ENCODE peak calls at places on chromosomes 11 and 22, in ten cellular contexts. One of them, this sample, is unnamed.

GRCh38 chr11:69954756-69955155 is 123.4 kb upstream of the ANO1 start:
- DNase-seq in NCI-H460: no peak
- DNase-seq in NCI-H510A treated with DMSO at 0.1 percent for 48 hours: no peak
- DNase-seq in HFF-Myc: no peak
- DNase-seq in colonic mucosa: no peak
- DNase-seq in effector CD4-positive, alpha-beta T cell: no peak
- DNase-seq in choroid plexus epithelial cell: no peak
- DNase-seq in stimulated activated CD4-positive, alpha-beta T cell treated with anti-CD3 and anti-CD28 coated beads, Interleukin-1b, Interleukin-23, amount 100 ng/mL, for 24 hours: no peak
- DNase-seq in NCI-H1092: no peak
- DNase-seq in endodermal cell: no peak
- DNase-seq in this sample: peak

GRCh38 chr11:94450061-94450460 is 43.6 kb downstream of the MRE11 start:
- DNase-seq in NCI-H460: no peak
- DNase-seq in NCI-H510A treated with DMSO at 0.1 percent for 48 hours: no peak
- DNase-seq in HFF-Myc: no peak
- DNase-seq in colonic mucosa: no peak
- DNase-seq in effector CD4-positive, alpha-beta T cell: no peak
- DNase-seq in choroid plexus epithelial cell: peak
- DNase-seq in stimulated activated CD4-positive, alpha-beta T cell treated with anti-CD3 and anti-CD28 coated beads, Interleukin-1b, Interleukin-23, amount 100 ng/mL, for 24 hours: no peak
- DNase-seq in NCI-H1092: no peak
- DNase-seq in endodermal cell: no peak
- DNase-seq in this sample: no peak

GRCh38 chr11:65418431-65418680 is 4.2 kb upstream of the NEAT1 start:
- DNase-seq in NCI-H460: no peak
- DNase-seq in NCI-H510A treated with DMSO at 0.1 percent for 48 hours: no peak
- DNase-seq in HFF-Myc: no peak
- DNase-seq in colonic mucosa: no peak
- DNase-seq in effector CD4-positive, alpha-beta T cell: no peak
- DNase-seq in choroid plexus epithelial cell: no peak
- DNase-seq in stimulated activated CD4-positive, alpha-beta T cell treated with anti-CD3 and anti-CD28 coated beads, Interleukin-1b, Interleukin-23, amount 100 ng/mL, for 24 hours: no peak
- DNase-seq in NCI-H1092: no peak
- DNase-seq in endodermal cell: no peak
- DNase-seq in this sample: no peak

GRCh38 chr11:20089796-20090653 is 70.2 kb downstream of the DBX1 start:
- DNase-seq in NCI-H460: no peak
- DNase-seq in NCI-H510A treated with DMSO at 0.1 percent for 48 hours: peak
- DNase-seq in HFF-Myc: no peak
- DNase-seq in colonic mucosa: no peak
- DNase-seq in effector CD4-positive, alpha-beta T cell: no peak
- DNase-seq in choroid plexus epithelial cell: peak
- DNase-seq in stimulated activated CD4-positive, alpha-beta T cell treated with anti-CD3 and anti-CD28 coated beads, Interleukin-1b, Interleukin-23, amount 100 ng/mL, for 24 hours: no peak
- DNase-seq in NCI-H1092: peak
- DNase-seq in endodermal cell: peak
- DNase-seq in this sample: peak

GRCh38 chr11:131169057-131169456 is 201.4 kb upstream of the NTM start:
- DNase-seq in NCI-H460: no peak
- DNase-seq in NCI-H510A treated with DMSO at 0.1 percent for 48 hours: no peak
- DNase-seq in HFF-Myc: no peak
- DNase-seq in colonic mucosa: no peak
- DNase-seq in effector CD4-positive, alpha-beta T cell: no peak
- DNase-seq in choroid plexus epithelial cell: no peak
- DNase-seq in stimulated activated CD4-positive, alpha-beta T cell treated with anti-CD3 and anti-CD28 coated beads, Interleukin-1b, Interleukin-23, amount 100 ng/mL, for 24 hours: no peak
- DNase-seq in NCI-H1092: no peak
- DNase-seq in endodermal cell: no peak
- DNase-seq in this sample: no peak

GRCh38 chr11:32316846-32317525 is 118.4 kb downstream of the WT1 start:
- DNase-seq in NCI-H460: no peak
- DNase-seq in NCI-H510A treated with DMSO at 0.1 percent for 48 hours: no peak
- DNase-seq in HFF-Myc: no peak
- DNase-seq in colonic mucosa: no peak
- DNase-seq in effector CD4-positive, alpha-beta T cell: no peak
- DNase-seq in choroid plexus epithelial cell: peak
- DNase-seq in stimulated activated CD4-positive, alpha-beta T cell treated with anti-CD3 and anti-CD28 coated beads, Interleukin-1b, Interleukin-23, amount 100 ng/mL, for 24 hours: no peak
- DNase-seq in NCI-H1092: no peak
- DNase-seq in endodermal cell: no peak
- DNase-seq in this sample: no peak

GRCh38 chr11:122108192-122108799 is 7.7 kb downstream of the BLID start:
- DNase-seq in NCI-H460: peak
- DNase-seq in NCI-H510A treated with DMSO at 0.1 percent for 48 hours: no peak
- DNase-seq in HFF-Myc: no peak
- DNase-seq in colonic mucosa: peak
- DNase-seq in effector CD4-positive, alpha-beta T cell: no peak
- DNase-seq in choroid plexus epithelial cell: peak
- DNase-seq in stimulated activated CD4-positive, alpha-beta T cell treated with anti-CD3 and anti-CD28 coated beads, Interleukin-1b, Interleukin-23, amount 100 ng/mL, for 24 hours: no peak
- DNase-seq in NCI-H1092: peak
- DNase-seq in endodermal cell: peak
- DNase-seq in this sample: peak

GRCh38 chr11:18366286-18366685 is 28.1 kb upstream of the LDHA start:
- DNase-seq in NCI-H460: no peak
- DNase-seq in NCI-H510A treated with DMSO at 0.1 percent for 48 hours: no peak
- DNase-seq in HFF-Myc: no peak
- DNase-seq in colonic mucosa: no peak
- DNase-seq in effector CD4-positive, alpha-beta T cell: no peak
- DNase-seq in choroid plexus epithelial cell: no peak
- DNase-seq in stimulated activated CD4-positive, alpha-beta T cell treated with anti-CD3 and anti-CD28 coated beads, Interleukin-1b, Interleukin-23, amount 100 ng/mL, for 24 hours: no peak
- DNase-seq in NCI-H1092: no peak
- DNase-seq in endodermal cell: no peak
- DNase-seq in this sample: no peak

GRCh38 chr11:69187540-69188065 is 31.9 kb downstream of the SMIM38 start:
- DNase-seq in NCI-H460: no peak
- DNase-seq in NCI-H510A treated with DMSO at 0.1 percent for 48 hours: no peak
- DNase-seq in HFF-Myc: no peak
- DNase-seq in colonic mucosa: no peak
- DNase-seq in effector CD4-positive, alpha-beta T cell: no peak
- DNase-seq in choroid plexus epithelial cell: no peak
- DNase-seq in stimulated activated CD4-positive, alpha-beta T cell treated with anti-CD3 and anti-CD28 coated beads, Interleukin-1b, Interleukin-23, amount 100 ng/mL, for 24 hours: no peak
- DNase-seq in NCI-H1092: no peak
- DNase-seq in endodermal cell: no peak
- DNase-seq in this sample: no peak

GRCh38 chr22:49503896-49504521 is 323.7 kb downstream of the BRD1 start:
- DNase-seq in NCI-H460: no peak
- DNase-seq in NCI-H510A treated with DMSO at 0.1 percent for 48 hours: no peak
- DNase-seq in HFF-Myc: no peak
- DNase-seq in colonic mucosa: no peak
- DNase-seq in effector CD4-positive, alpha-beta T cell: no peak
- DNase-seq in choroid plexus epithelial cell: no peak
- DNase-seq in stimulated activated CD4-positive, alpha-beta T cell treated with anti-CD3 and anti-CD28 coated beads, Interleukin-1b, Interleukin-23, amount 100 ng/mL, for 24 hours: no peak
- DNase-seq in NCI-H1092: no peak
- DNase-seq in endodermal cell: peak
- DNase-seq in this sample: no peak

GRCh38 chr22:36160499-36160942 is at the start of gene APOL3:
- DNase-seq in NCI-H460: no peak
- DNase-seq in NCI-H510A treated with DMSO at 0.1 percent for 48 hours: no peak
- DNase-seq in HFF-Myc: no peak
- DNase-seq in colonic mucosa: peak
- DNase-seq in effector CD4-positive, alpha-beta T cell: peak
- DNase-seq in choroid plexus epithelial cell: peak
- DNase-seq in stimulated activated CD4-positive, alpha-beta T cell treated with anti-CD3 and anti-CD28 coated beads, Interleukin-1b, Interleukin-23, amount 100 ng/mL, for 24 hours: no peak
- DNase-seq in NCI-H1092: no peak
- DNase-seq in endodermal cell: no peak
- DNase-seq in this sample: no peak

GRCh38 chr11:118845369-118845768 is 38.3 kb upstream of the CXCR5 start:
- DNase-seq in NCI-H460: no peak
- DNase-seq in NCI-H510A treated with DMSO at 0.1 percent for 48 hours: no peak
- DNase-seq in HFF-Myc: no peak
- DNase-seq in colonic mucosa: no peak
- DNase-seq in effector CD4-positive, alpha-beta T cell: no peak
- DNase-seq in choroid plexus epithelial cell: peak
- DNase-seq in stimulated activated CD4-positive, alpha-beta T cell treated with anti-CD3 and anti-CD28 coated beads, Interleukin-1b, Interleukin-23, amount 100 ng/mL, for 24 hours: no peak
- DNase-seq in NCI-H1092: no peak
- DNase-seq in endodermal cell: no peak
- DNase-seq in this sample: no peak

GRCh38 chr11:10499452-10500262 is 41.3 kb downstream of the RNF141 start:
- DNase-seq in NCI-H460: no peak
- DNase-seq in NCI-H510A treated with DMSO at 0.1 percent for 48 hours: no peak
- DNase-seq in HFF-Myc: no peak
- DNase-seq in colonic mucosa: peak
- DNase-seq in effector CD4-positive, alpha-beta T cell: no peak
- DNase-seq in choroid plexus epithelial cell: no peak
- DNase-seq in stimulated activated CD4-positive, alpha-beta T cell treated with anti-CD3 and anti-CD28 coated beads, Interleukin-1b, Interleukin-23, amount 100 ng/mL, for 24 hours: no peak
- DNase-seq in NCI-H1092: no peak
- DNase-seq in endodermal cell: no peak
- DNase-seq in this sample: no peak

GRCh38 chr11:106999203-106999602 is 19.1 kb downstream of the GUCY1A2 start:
- DNase-seq in NCI-H460: no peak
- DNase-seq in NCI-H510A treated with DMSO at 0.1 percent for 48 hours: no peak
- DNase-seq in HFF-Myc: no peak
- DNase-seq in colonic mucosa: no peak
- DNase-seq in effector CD4-positive, alpha-beta T cell: no peak
- DNase-seq in choroid plexus epithelial cell: no peak
- DNase-seq in stimulated activated CD4-positive, alpha-beta T cell treated with anti-CD3 and anti-CD28 coated beads, Interleukin-1b, Interleukin-23, amount 100 ng/mL, for 24 hours: no peak
- DNase-seq in NCI-H1092: no peak
- DNase-seq in endodermal cell: no peak
- DNase-seq in this sample: no peak

GRCh38 chr11:102981324-102981910 is 25.9 kb upstream of the MMP13 start:
- DNase-seq in NCI-H460: no peak
- DNase-seq in NCI-H510A treated with DMSO at 0.1 percent for 48 hours: no peak
- DNase-seq in HFF-Myc: no peak
- DNase-seq in colonic mucosa: no peak
- DNase-seq in effector CD4-positive, alpha-beta T cell: no peak
- DNase-seq in choroid plexus epithelial cell: no peak
- DNase-seq in stimulated activated CD4-positive, alpha-beta T cell treated with anti-CD3 and anti-CD28 coated beads, Interleukin-1b, Interleukin-23, amount 100 ng/mL, for 24 hours: no peak
- DNase-seq in NCI-H1092: no peak
- DNase-seq in endodermal cell: no peak
- DNase-seq in this sample: no peak

GRCh38 chr11:62556872-62557631 is 10.4 kb upstream of the AHNAK start:
- DNase-seq in NCI-H460: no peak
- DNase-seq in NCI-H510A treated with DMSO at 0.1 percent for 48 hours: no peak
- DNase-seq in HFF-Myc: no peak
- DNase-seq in colonic mucosa: no peak
- DNase-seq in effector CD4-positive, alpha-beta T cell: peak
- DNase-seq in choroid plexus epithelial cell: no peak
- DNase-seq in stimulated activated CD4-positive, alpha-beta T cell treated with anti-CD3 and anti-CD28 coated beads, Interleukin-1b, Interleukin-23, amount 100 ng/mL, for 24 hours: peak
- DNase-seq in NCI-H1092: no peak
- DNase-seq in endodermal cell: no peak
- DNase-seq in this sample: no peak

GRCh38 chr22:22752556-22753477 is 108.4 kb downstream of the GGTLC2 start:
- DNase-seq in NCI-H460: no peak
- DNase-seq in NCI-H510A treated with DMSO at 0.1 percent for 48 hours: peak
- DNase-seq in HFF-Myc: no peak
- DNase-seq in colonic mucosa: no peak
- DNase-seq in effector CD4-positive, alpha-beta T cell: no peak
- DNase-seq in choroid plexus epithelial cell: peak
- DNase-seq in stimulated activated CD4-positive, alpha-beta T cell treated with anti-CD3 and anti-CD28 coated beads, Interleukin-1b, Interleukin-23, amount 100 ng/mL, for 24 hours: no peak
- DNase-seq in NCI-H1092: no peak
- DNase-seq in endodermal cell: no peak
- DNase-seq in this sample: no peak

GRCh38 chr22:39732625-39733024 is 160.9 kb downstream of the ENTHD1 start:
- DNase-seq in NCI-H460: no peak
- DNase-seq in NCI-H510A treated with DMSO at 0.1 percent for 48 hours: no peak
- DNase-seq in HFF-Myc: no peak
- DNase-seq in colonic mucosa: no peak
- DNase-seq in effector CD4-positive, alpha-beta T cell: no peak
- DNase-seq in choroid plexus epithelial cell: no peak
- DNase-seq in stimulated activated CD4-positive, alpha-beta T cell treated with anti-CD3 and anti-CD28 coated beads, Interleukin-1b, Interleukin-23, amount 100 ng/mL, for 24 hours: no peak
- DNase-seq in NCI-H1092: no peak
- DNase-seq in endodermal cell: no peak
- DNase-seq in this sample: no peak

GRCh38 chr22:29309332-29310064 is 3.0 kb downstream of the GAS2L1 start:
- DNase-seq in NCI-H460: no peak
- DNase-seq in NCI-H510A treated with DMSO at 0.1 percent for 48 hours: no peak
- DNase-seq in HFF-Myc: no peak
- DNase-seq in colonic mucosa: peak
- DNase-seq in effector CD4-positive, alpha-beta T cell: no peak
- DNase-seq in choroid plexus epithelial cell: no peak
- DNase-seq in stimulated activated CD4-positive, alpha-beta T cell treated with anti-CD3 and anti-CD28 coated beads, Interleukin-1b, Interleukin-23, amount 100 ng/mL, for 24 hours: no peak
- DNase-seq in NCI-H1092: no peak
- DNase-seq in endodermal cell: peak
- DNase-seq in this sample: no peak

GRCh38 chr22:26503758-26504157 is 8.5 kb downstream of the TFIP11 start:
- DNase-seq in NCI-H460: no peak
- DNase-seq in NCI-H510A treated with DMSO at 0.1 percent for 48 hours: no peak
- DNase-seq in HFF-Myc: no peak
- DNase-seq in colonic mucosa: no peak
- DNase-seq in effector CD4-positive, alpha-beta T cell: no peak
- DNase-seq in choroid plexus epithelial cell: no peak
- DNase-seq in stimulated activated CD4-positive, alpha-beta T cell treated with anti-CD3 and anti-CD28 coated beads, Interleukin-1b, Interleukin-23, amount 100 ng/mL, for 24 hours: no peak
- DNase-seq in NCI-H1092: no peak
- DNase-seq in endodermal cell: no peak
- DNase-seq in this sample: no peak

GRCh38 chr22:41445171-41446056 is 1.2 kb downstream of the TOB2 start:
- DNase-seq in NCI-H460: no peak
- DNase-seq in NCI-H510A treated with DMSO at 0.1 percent for 48 hours: peak
- DNase-seq in HFF-Myc: no peak
- DNase-seq in colonic mucosa: peak
- DNase-seq in effector CD4-positive, alpha-beta T cell: peak
- DNase-seq in choroid plexus epithelial cell: peak
- DNase-seq in stimulated activated CD4-positive, alpha-beta T cell treated with anti-CD3 and anti-CD28 coated beads, Interleukin-1b, Interleukin-23, amount 100 ng/mL, for 24 hours: peak
- DNase-seq in NCI-H1092: no peak
- DNase-seq in endodermal cell: peak
- DNase-seq in this sample: peak

GRCh38 chr11:45468265-45468856 is 182.2 kb upstream of the SYT13 start:
- DNase-seq in NCI-H460: no peak
- DNase-seq in NCI-H510A treated with DMSO at 0.1 percent for 48 hours: no peak
- DNase-seq in HFF-Myc: no peak
- DNase-seq in colonic mucosa: no peak
- DNase-seq in effector CD4-positive, alpha-beta T cell: no peak
- DNase-seq in choroid plexus epithelial cell: peak
- DNase-seq in stimulated activated CD4-positive, alpha-beta T cell treated with anti-CD3 and anti-CD28 coated beads, Interleukin-1b, Interleukin-23, amount 100 ng/mL, for 24 hours: no peak
- DNase-seq in NCI-H1092: no peak
- DNase-seq in endodermal cell: peak
- DNase-seq in this sample: no peak

GRCh38 chr11:12213920-12214319 is 103.5 kb downstream of the MICAL2 start:
- DNase-seq in NCI-H460: no peak
- DNase-seq in NCI-H510A treated with DMSO at 0.1 percent for 48 hours: no peak
- DNase-seq in HFF-Myc: no peak
- DNase-seq in colonic mucosa: no peak
- DNase-seq in effector CD4-positive, alpha-beta T cell: no peak
- DNase-seq in choroid plexus epithelial cell: no peak
- DNase-seq in stimulated activated CD4-positive, alpha-beta T cell treated with anti-CD3 and anti-CD28 coated beads, Interleukin-1b, Interleukin-23, amount 100 ng/mL, for 24 hours: no peak
- DNase-seq in NCI-H1092: no peak
- DNase-seq in endodermal cell: no peak
- DNase-seq in this sample: no peak

GRCh38 chr22:21778705-21779363 is 43.2 kb upstream of the YPEL1 start:
- DNase-seq in NCI-H460: no peak
- DNase-seq in NCI-H510A treated with DMSO at 0.1 percent for 48 hours: no peak
- DNase-seq in HFF-Myc: peak
- DNase-seq in colonic mucosa: no peak
- DNase-seq in effector CD4-positive, alpha-beta T cell: no peak
- DNase-seq in choroid plexus epithelial cell: peak
- DNase-seq in stimulated activated CD4-positive, alpha-beta T cell treated with anti-CD3 and anti-CD28 coated beads, Interleukin-1b, Interleukin-23, amount 100 ng/mL, for 24 hours: no peak
- DNase-seq in NCI-H1092: no peak
- DNase-seq in endodermal cell: no peak
- DNase-seq in this sample: no peak

GRCh38 chr11:104618949-104619348 is 279.3 kb downstream of the CASP12 start:
- DNase-seq in NCI-H460: no peak
- DNase-seq in NCI-H510A treated with DMSO at 0.1 percent for 48 hours: no peak
- DNase-seq in HFF-Myc: no peak
- DNase-seq in colonic mucosa: no peak
- DNase-seq in effector CD4-positive, alpha-beta T cell: no peak
- DNase-seq in choroid plexus epithelial cell: no peak
- DNase-seq in stimulated activated CD4-positive, alpha-beta T cell treated with anti-CD3 and anti-CD28 coated beads, Interleukin-1b, Interleukin-23, amount 100 ng/mL, for 24 hours: no peak
- DNase-seq in NCI-H1092: no peak
- DNase-seq in endodermal cell: no peak
- DNase-seq in this sample: no peak

GRCh38 chr11:31102316-31102715 is 267.2 kb downstream of the DCDC1 start:
- DNase-seq in NCI-H460: no peak
- DNase-seq in NCI-H510A treated with DMSO at 0.1 percent for 48 hours: no peak
- DNase-seq in HFF-Myc: no peak
- DNase-seq in colonic mucosa: no peak
- DNase-seq in effector CD4-positive, alpha-beta T cell: no peak
- DNase-seq in choroid plexus epithelial cell: no peak
- DNase-seq in stimulated activated CD4-positive, alpha-beta T cell treated with anti-CD3 and anti-CD28 coated beads, Interleukin-1b, Interleukin-23, amount 100 ng/mL, for 24 hours: no peak
- DNase-seq in NCI-H1092: no peak
- DNase-seq in endodermal cell: no peak
- DNase-seq in this sample: no peak

GRCh38 chr11:28460348-28460747 is 352.2 kb downstream of the METTL15 start:
- DNase-seq in NCI-H460: no peak
- DNase-seq in NCI-H510A treated with DMSO at 0.1 percent for 48 hours: no peak
- DNase-seq in HFF-Myc: no peak
- DNase-seq in colonic mucosa: no peak
- DNase-seq in effector CD4-positive, alpha-beta T cell: no peak
- DNase-seq in choroid plexus epithelial cell: no peak
- DNase-seq in stimulated activated CD4-positive, alpha-beta T cell treated with anti-CD3 and anti-CD28 coated beads, Interleukin-1b, Interleukin-23, amount 100 ng/mL, for 24 hours: no peak
- DNase-seq in NCI-H1092: no peak
- DNase-seq in endodermal cell: no peak
- DNase-seq in this sample: no peak

GRCh38 chr22:28978863-28979799 is 82.5 kb downstream of the C22orf31 start:
- DNase-seq in NCI-H460: no peak
- DNase-seq in NCI-H510A treated with DMSO at 0.1 percent for 48 hours: no peak
- DNase-seq in HFF-Myc: no peak
- DNase-seq in colonic mucosa: no peak
- DNase-seq in effector CD4-positive, alpha-beta T cell: no peak
- DNase-seq in choroid plexus epithelial cell: no peak
- DNase-seq in stimulated activated CD4-positive, alpha-beta T cell treated with anti-CD3 and anti-CD28 coated beads, Interleukin-1b, Interleukin-23, amount 100 ng/mL, for 24 hours: no peak
- DNase-seq in NCI-H1092: no peak
- DNase-seq in endodermal cell: no peak
- DNase-seq in this sample: no peak

This sample was measured in DMS79 treated with DMSO at 0.1 percent for 48 hours.